ENCODE peak calls at places on chromosomes 11 and 22, in four cellular contexts. Z, M, I and H are unnamed samples.

GRCh38 chr11:66211100-66211499 is 57.3 kb upstream of the RAB1B start:
- DNase-seq in Z (no peak), M (no peak), I (no peak), H (no peak)

GRCh38 chr11:84853841-84854497 is 773.2 kb downstream of the DLG2 start:
- DNase-seq in Z (no peak), M (no peak), I (no peak), H (no peak)

GRCh38 chr22:44425356-44425755 is 72.7 kb downstream of the RTL6 start:
- DNase-seq in Z (peak), M (no peak), I (no peak), H (no peak)

GRCh38 chr11:121881806-121882205 is 234.2 kb downstream of the BLID start:
- DNase-seq in Z (no peak), M (no peak), I (no peak), H (no peak)

GRCh38 chr11:62958547-62959071 is 26.2 kb downstream of the SLC22A6 start:
- DNase-seq in Z (no peak), M (peak), I (no peak), H (no peak)

GRCh38 chr22:38416621-38417251 is 38.3 kb downstream of the KCNJ4 start:
- DNase-seq in Z (peak), M (no peak), I (no peak), H (no peak)

GRCh38 chr11:94154095-94154856 is 25.6 kb downstream of the PANX1 start:
- DNase-seq in Z (no peak), M (no peak), I (no peak), H (no peak)

GRCh38 chr11:68153742-68154141 is 32.6 kb upstream of the CHKA start:
- DNase-seq in Z (no peak), M (no peak), I (no peak), H (no peak)

GRCh38 chr11:28026634-28027290 is 81.2 kb downstream of the KIF18A start:
- DNase-seq in Z (no peak), M (no peak), I (no peak), H (no peak)

GRCh38 chr11:122207921-122208764 is 92.1 kb upstream of the BLID start:
- DNase-seq in Z (no peak), M (no peak), I (no peak), H (no peak)

GRCh38 chr22:22424210-22424800 is 84.2 kb downstream of the ZNF280B start:
- DNase-seq in Z (no peak), M (no peak), I (no peak), H (no peak)

GRCh38 chr11:111414267-111414931 is 35.3 kb upstream of the POU2AF1 start:
- DNase-seq in Z (no peak), M (no peak), I (no peak), H (no peak)

GRCh38 chr11:66362481-66363147 is 8.9 kb downstream of the SLC29A2 start:
- DNase-seq in Z (no peak), M (no peak), I (no peak), H (no peak)

GRCh38 chr11:123483058-123483457 is 53.0 kb downstream of the GRAMD1B start:
- DNase-seq in Z (no peak), M (peak), I (no peak), H (no peak)

GRCh38 chr11:2210366-2211112 is 38.9 kb upstream of the TH start:
- DNase-seq in Z (peak), M (no peak), I (peak), H (no peak)

GRCh38 chr11:21794306-21794705 is 398.6 kb upstream of the ANO5 start:
- DNase-seq in Z (no peak), M (no peak), I (no peak), H (no peak)

GRCh38 chr11:21464601-21465193 is 728.2 kb upstream of the ANO5 start:
- DNase-seq in Z (no peak), M (no peak), I (no peak), H (no peak)

GRCh38 chr11:91239359-91239758 is 985.3 kb upstream of the FAT3 start:
- DNase-seq in Z (no peak), M (no peak), I (no peak), H (no peak)

GRCh38 chr22:20430641-20431519 is 6.7 kb downstream of the SCARF2 start:
- DNase-seq in Z (no peak), M (no peak), I (peak), H (peak)

GRCh38 chr11:65479184-65480145 is 19.4 kb upstream of the MALAT1 start:
- DNase-seq in Z (no peak), M (peak), I (peak), H (no peak)

GRCh38 chr22:40070701-40071100 is 75.9 kb downstream of the FAM83F start:
- DNase-seq in Z (no peak), M (no peak), I (no peak), H (no peak)

GRCh38 chr11:4626207-4627105 is 10.8 kb upstream of the OR51D1 start:
- DNase-seq in Z (no peak), M (peak), I (no peak), H (peak)

GRCh38 chr11:99519095-99519494 is 498.3 kb downstream of the CNTN5 start:
- DNase-seq in Z (no peak), M (no peak), I (no peak), H (no peak)

GRCh38 chr11:103582351-103582909 is 454.0 kb upstream of the DDI1 start:
- DNase-seq in Z (no peak), M (no peak), I (no peak), H (no peak)

GRCh38 chr11:88295028-88295427 is 42.5 kb downstream of the CTSC start:
- DNase-seq in Z (no peak), M (no peak), I (no peak), H (no peak)

GRCh38 chr22:49355206-49355920 is 472.3 kb downstream of the BRD1 start:
- DNase-seq in Z (peak), M (no peak), I (no peak), H (no peak)

GRCh38 chr11:26011474-26011873 is 320.5 kb upstream of the ANO3 start:
- DNase-seq in Z (no peak), M (no peak), I (no peak), H (no peak)

GRCh38 chr11:87035976-87036583 is 1.7 kb upstream of the TMEM135 start:
- DNase-seq in Z (no peak), M (no peak), I (no peak), H (no peak)

GRCh38 chr11:128045094-128045725 is 542.1 kb downstream of the ETS1 start:
- DNase-seq in Z (no peak), M (no peak), I (no peak), H (no peak)

GRCh38 chr22:36612458-36612857 is 83.5 kb upstream of the EIF3D start:
- DNase-seq in Z (no peak), M (no peak), I (no peak), H (no peak)

GRCh38 chr11:32006799-32007388 is 84.0 kb upstream of the RCN1 start:
- DNase-seq in Z (no peak), M (peak), I (no peak), H (peak)
- TF ChIP-seq CTCF in Z (no peak), M (peak), I (peak), H (peak)

DNA sequence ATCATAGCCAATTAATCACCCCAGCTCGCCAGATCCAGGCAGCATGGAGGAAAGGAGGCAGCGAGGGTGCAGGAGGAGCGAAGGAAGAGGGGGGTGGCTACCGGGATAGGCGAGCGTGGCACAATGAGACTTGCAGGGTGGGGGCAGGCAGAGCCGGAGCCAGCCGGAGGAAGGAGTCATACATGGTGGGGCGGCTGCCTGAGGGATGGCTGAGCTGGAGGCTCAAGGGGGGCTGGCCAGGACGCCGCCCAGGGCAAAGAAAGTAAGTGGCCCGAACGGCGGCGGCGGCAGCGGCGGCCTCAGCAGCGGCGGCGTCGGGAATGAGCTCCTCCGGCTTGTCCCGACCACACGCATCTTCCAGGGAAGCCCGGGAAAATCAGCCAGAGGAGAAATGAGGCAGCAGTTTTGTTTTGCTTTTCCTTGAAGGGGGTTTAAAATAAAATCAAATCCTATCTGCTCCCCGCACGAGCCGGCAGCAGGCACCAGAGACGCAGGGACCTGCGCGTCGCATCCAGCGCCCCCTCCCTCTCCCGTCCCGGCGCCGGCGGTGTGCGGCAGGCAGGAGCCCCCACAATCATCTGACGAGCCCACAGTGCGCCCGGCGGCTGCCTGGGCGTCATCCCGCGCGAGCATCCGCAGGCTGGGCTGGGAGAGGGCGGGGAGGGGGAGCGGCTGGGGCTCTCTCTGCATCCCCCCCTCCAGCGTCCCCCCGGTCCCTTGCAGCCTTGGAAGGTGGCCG is 263.6 kb downstream of the CTTN start:
- DNase-seq in Z (no peak), M (peak), I (no peak), H (no peak)
- H3K4me3 ChIP-seq in Z (peak), M (peak), I (peak), H (no peak)

GRCh38 chr11:45414082-45414481 is 127.9 kb upstream of the SYT13 start:
- DNase-seq in Z (no peak), M (no peak), I (no peak), H (no peak)

GRCh38 chr11:45412033-45412432 is 125.9 kb upstream of the SYT13 start:
- DNase-seq in Z (no peak), M (no peak), I (no peak), H (no peak)

GRCh38 chr11:45413156-45413833 is 127.2 kb upstream of the SYT13 start:
- DNase-seq in Z (no peak), M (no peak), I (no peak), H (no peak)

GRCh38 chr11:45411221-45411946 is 125.2 kb upstream of the SYT13 start:
- DNase-seq in Z (no peak), M (no peak), I (no peak), H (no peak)

GRCh38 chr11:45412521-45412920 is 126.4 kb upstream of the SYT13 start:
- DNase-seq in Z (no peak), M (no peak), I (no peak), H (no peak)
- TF ChIP-seq CTCF in Z (no peak), M (no peak), I (no peak), H (no peak)

GRCh38 chr22:31753005-31753633 is 700 bp upstream of the DEPDC5 start:
- DNase-seq in Z (no peak), M (peak), I (peak), H (no peak)

GRCh38 chr22:31750365-31751284 is 693 bp upstream of the PRR14L start:
- DNase-seq in Z (no peak), M (no peak), I (no peak), H (no peak)

GRCh38 chr22:31753634-31754471 is at the start of gene DEPDC5:
- DNase-seq in Z (peak), M (peak), I (peak), H (peak)

GRCh38 chr22:31749636-31750364 is at the start of gene PRR14L:
- DNase-seq in Z (peak), M (peak), I (peak), H (peak)

DNA sequence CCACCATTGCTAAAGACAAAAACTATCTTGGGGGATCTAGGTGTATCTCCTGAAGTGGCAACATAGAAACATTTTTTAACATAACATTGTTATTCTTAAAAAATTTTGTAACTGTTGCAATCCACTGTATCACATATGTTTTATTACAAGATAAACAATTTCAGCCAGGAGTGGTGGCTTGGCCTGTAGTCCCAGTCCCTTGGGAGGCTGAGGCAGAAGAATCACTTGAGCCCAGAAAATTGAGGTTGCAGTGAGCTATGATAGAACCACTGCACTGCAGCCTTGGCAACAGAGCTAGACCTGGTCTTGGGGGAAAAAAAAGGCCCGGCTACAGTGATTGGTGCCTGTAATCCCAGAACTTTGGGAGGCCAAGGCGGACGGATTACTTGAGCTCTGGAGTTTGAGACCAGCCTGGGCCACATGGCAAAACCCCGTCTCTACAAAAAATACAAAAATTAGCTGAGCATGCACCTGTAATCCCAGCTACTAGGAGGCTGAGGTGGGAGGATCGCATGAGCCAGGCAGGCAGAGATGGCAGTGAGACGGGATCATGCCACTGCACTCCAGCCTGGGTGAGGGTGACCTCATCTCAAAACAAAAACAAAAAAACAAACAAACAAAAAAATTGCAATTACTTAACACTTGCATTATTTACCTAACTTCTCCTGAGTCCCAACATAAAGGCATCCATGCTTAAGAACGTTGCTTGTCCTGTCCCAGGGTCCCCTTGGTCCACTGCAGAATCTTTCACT is 1.5 kb upstream of the DEPDC5 start:
- DNase-seq in Z (no peak), M (no peak), I (no peak), H (no peak)
- H3K4me3 ChIP-seq in Z (peak), M (no peak), I (peak), H (no peak)

GRCh38 chr11:17406818-17407149 is 18.3 kb upstream of the KCNJ11 start:
- DNase-seq in Z (no peak), M (no peak), I (no peak), H (no peak)

GRCh38 chr11:17406082-17406817 is 17.8 kb upstream of the KCNJ11 start:
- DNase-seq in Z (no peak), M (no peak), I (no peak), H (no peak)

GRCh38 chr11:17407575-17407974 is 19.1 kb upstream of the KCNJ11 start:
- DNase-seq in Z (no peak), M (no peak), I (no peak), H (no peak)

GRCh38 chr11:17403977-17404759 is 15.7 kb upstream of the KCNJ11 start:
- DNase-seq in Z (no peak), M (no peak), I (no peak), H (no peak)

GRCh38 chr11:17405232-17406005 is 17.0 kb upstream of the KCNJ11 start:
- DNase-seq in Z (peak), M (peak), I (peak), H (peak)
- TF ChIP-seq CTCF in Z (peak), M (no peak), I (no peak), H (peak)

GRCh38 chr11:113906515-113906914 is 1.9 kb downstream of the HTR3B start:
- DNase-seq in Z (no peak), M (no peak), I (no peak), H (peak)

GRCh38 chr11:113896156-113896879 is 8.3 kb upstream of the HTR3B start:
- DNase-seq in Z (no peak), M (peak), I (no peak), H (no peak)

GRCh38 chr11:113906038-113906437 is 1.4 kb downstream of the HTR3B start:
- DNase-seq in Z (no peak), M (no peak), I (no peak), H (peak)

GRCh38 chr11:113904379-113905101 is at the start of gene HTR3B:
- DNase-seq in Z (no peak), M (no peak), I (no peak), H (peak)

GRCh38 chr11:113901141-113901540 is 3.5 kb upstream of the HTR3B start:
- DNase-seq in Z (no peak), M (no peak), I (no peak), H (no peak)
- H3K4me3 ChIP-seq in Z (no peak), M (no peak), I (no peak), H (no peak)